ENCODE peak calls at places on chromosomes 4 and X, in seven cellular contexts. One of them, this sample, is unnamed.
A peak's percentile ranks its signal among the peaks of the same experiment; 100 is the strongest.

GRCh38 chr4:152164561-152164960 is 371.3 kb downstream of the FBXW7 start:
- DNase-seq in HuH-7: no peak
- DNase-seq in activated T-helper 1 cell treated with Interleukin-2 at 50 U/mL for 16 hours: no peak
- DNase-seq in cardiac muscle cell: no peak
- DNase-seq in astrocyte of the hippocampus: no peak
- DNase-seq in Panc1: no peak
- DNase-seq in transverse colon: no peak
- DNase-seq in this sample: no peak

GRCh38 chr4:128653514-128654420 is 155.7 kb upstream of the JADE1 start:
- DNase-seq in transverse colon: peak; percentile 61
- DNase-seq in Panc1: no peak
- DNase-seq in astrocyte of the hippocampus: no peak
- DNase-seq in activated T-helper 1 cell treated with Interleukin-2 at 50 U/mL for 16 hours: no peak
- DNase-seq in HuH-7: no peak
- DNase-seq in cardiac muscle cell: peak; percentile 55
- DNase-seq in this sample: no peak

GRCh38 chr4:18645356-18645755 is 623.8 kb upstream of the LCORL start:
- DNase-seq in HuH-7: no peak
- DNase-seq in transverse colon: no peak
- DNase-seq in Panc1: no peak
- DNase-seq in activated T-helper 1 cell treated with Interleukin-2 at 50 U/mL for 16 hours: no peak
- DNase-seq in astrocyte of the hippocampus: no peak
- DNase-seq in cardiac muscle cell: no peak
- DNase-seq in this sample: no peak

GRCh38 chr4:122707503-122707902 is 25.0 kb upstream of the BBS12 start:
- DNase-seq in Panc1: no peak
- DNase-seq in transverse colon: no peak
- DNase-seq in cardiac muscle cell: no peak
- DNase-seq in activated T-helper 1 cell treated with Interleukin-2 at 50 U/mL for 16 hours: no peak
- DNase-seq in astrocyte of the hippocampus: no peak
- DNase-seq in HuH-7: no peak
- DNase-seq in this sample: no peak

GRCh38 chr4:185384877-185385465 is 10.8 kb downstream of the LRP2BP start:
- DNase-seq in HuH-7: no peak
- DNase-seq in astrocyte of the hippocampus: no peak
- DNase-seq in cardiac muscle cell: no peak
- DNase-seq in transverse colon: no peak
- DNase-seq in Panc1: no peak
- DNase-seq in activated T-helper 1 cell treated with Interleukin-2 at 50 U/mL for 16 hours: no peak
- DNase-seq in this sample: no peak

GRCh38 chr4:76867880-76868655 is 29.9 kb downstream of the SOWAHB start:
- DNase-seq in HuH-7: no peak
- DNase-seq in cardiac muscle cell: no peak
- DNase-seq in Panc1: no peak
- DNase-seq in astrocyte of the hippocampus: no peak
- DNase-seq in activated T-helper 1 cell treated with Interleukin-2 at 50 U/mL for 16 hours: no peak
- DNase-seq in transverse colon: peak; percentile 92
- DNase-seq in this sample: no peak

GRCh38 chrX:118976599-118977340 is 2.4 kb downstream of the LONRF3 start:
- DNase-seq in transverse colon: peak; percentile 82
- DNase-seq in Panc1: no peak
- DNase-seq in HuH-7: peak; percentile 53
- DNase-seq in cardiac muscle cell: no peak
- DNase-seq in astrocyte of the hippocampus: peak; percentile 30
- DNase-seq in activated T-helper 1 cell treated with Interleukin-2 at 50 U/mL for 16 hours: no peak
- DNase-seq in this sample: no peak

GRCh38 chr4:95248713-95249401 is 299.9 kb downstream of the UNC5C start:
- DNase-seq in HuH-7: no peak
- DNase-seq in astrocyte of the hippocampus: no peak
- DNase-seq in Panc1: no peak
- DNase-seq in transverse colon: no peak
- DNase-seq in activated T-helper 1 cell treated with Interleukin-2 at 50 U/mL for 16 hours: no peak
- DNase-seq in cardiac muscle cell: no peak
- DNase-seq in this sample: peak; percentile 1

GRCh38 chrX:109270580-109271484 is 211.1 kb downstream of the GUCY2F start:
- DNase-seq in transverse colon: peak; percentile 57
- DNase-seq in cardiac muscle cell: no peak
- DNase-seq in activated T-helper 1 cell treated with Interleukin-2 at 50 U/mL for 16 hours: no peak
- DNase-seq in astrocyte of the hippocampus: peak; percentile 68
- DNase-seq in HuH-7: no peak
- DNase-seq in Panc1: no peak
- DNase-seq in this sample: peak; percentile 13

This sample was measured in HCT116.